ENCODE peak calls at places on chromosomes 6 and 20, in eight cellular contexts. S, Y, Z, R, W, U, V and E are unnamed samples.

GRCh38 chr20:46213946-46214830 is 94.1 kb downstream of the CDH22 start:
- DNase-seq in S (no peak), Y (no peak), Z (no peak), R (no peak), W (no peak), U (no peak), V (no peak), E (no peak)

GRCh38 chr6:55578537-55579363 is at the start of gene HMGCLL1:
- DNase-seq in S (peak), Y (peak), Z (peak), R (peak), W (no peak), U (no peak), V (no peak), E (no peak)

GRCh38 chr20:1711826-1712601 is 54.4 kb upstream of the SIRPG start:
- DNase-seq in S (no peak), Y (no peak), Z (no peak), R (no peak), W (no peak), U (no peak), V (no peak), E (no peak)

GRCh38 chr6:153015094-153015645 is 12.7 kb upstream of the MTRF1L start:
- DNase-seq in S (no peak), Y (peak), Z (no peak), R (no peak), W (no peak), U (no peak), V (no peak), E (no peak)

GRCh38 chr6:133701633-133702331 is 187.1 kb upstream of the TCF21 start:
- DNase-seq in S (peak), Y (no peak), Z (no peak), R (no peak), W (no peak), U (no peak), V (no peak), E (no peak)

GRCh38 chr6:126112171-126112632 is 125.9 kb downstream of the TRMT11 start:
- DNase-seq in S (peak), Y (peak), Z (no peak), R (no peak), W (no peak), U (no peak), V (no peak), E (no peak)

GRCh38 chr20:21665687-21666446 is 39.6 kb upstream of the PAX1 start:
- DNase-seq in S (no peak), Y (no peak), Z (no peak), R (no peak), W (no peak), U (no peak), V (no peak), E (no peak)

GRCh38 chr20:41018153-41018552 is 10.5 kb upstream of the TOP1 start:
- DNase-seq in S (no peak), Y (no peak), Z (no peak), R (no peak), W (no peak), U (no peak), V (no peak), E (no peak)

GRCh38 chr6:49551126-49551865 is 828 bp downstream of the C6orf141 start:
- DNase-seq in S (peak), Y (no peak), Z (no peak), R (peak), W (no peak), U (no peak), V (no peak), E (no peak)

GRCh38 chr20:3686867-3687321 is 5.1 kb upstream of the ADAM33 start:
- DNase-seq in S (peak), Y (peak), Z (peak), R (no peak), W (no peak), U (no peak), V (no peak), E (peak)

GRCh38 chr6:70700922-70701876 is 33.5 kb downstream of the SMAP1 start:
- DNase-seq in S (no peak), Y (no peak), Z (no peak), R (no peak), W (no peak), U (no peak), V (no peak), E (no peak)